ENCODE peak calls at places on chromosomes 3 and 15, in nine cellular contexts. H is SJSA1, R is psoas muscle, J is fibroblast of pulmonary artery, M is AG09309, B is lower leg skin, V is cardiac fibroblast, T is sigmoid colon, G is epithelial cell of proximal tubule. D is an unnamed sample.

GRCh38 chr3:44284949-44285348 is 43.3 kb downstream of the TOPAZ1 start:
- DNase-seq in H (no peak), R (no peak), J (no peak), M (no peak), B (no peak), V (no peak), T (no peak), G (no peak), D (no peak)

GRCh38 chr15:66860844-66861243 is 158.8 kb downstream of the SMAD6 start:
- DNase-seq in H (no peak), R (no peak), J (no peak), M (no peak), B (peak; percentile 43), V (no peak), T (peak; percentile 3), G (no peak), D (no peak)

GRCh38 chr3:194205675-194206133 is 69.8 kb downstream of the HES1 start:
- DNase-seq in H (no peak), R (no peak), J (no peak), M (no peak), B (no peak), V (no peak), T (peak; percentile 48), G (no peak), D (no peak)

GRCh38 chr3:28836199-28836598 is 444.7 kb upstream of the RBMS3 start:
- DNase-seq in H (no peak), R (no peak), J (no peak), M (no peak), B (no peak), V (no peak), T (no peak), G (no peak), D (no peak)

GRCh38 chr3:183878071-183878470 is 6.6 kb downstream of the PARL start:
- DNase-seq in H (no peak), R (no peak), J (no peak), M (no peak), B (peak; percentile 80), V (no peak), T (no peak), G (no peak), D (no peak)

GRCh38 chr3:186239321-186239720 is 122.7 kb downstream of the DGKG start:
- DNase-seq in H (no peak), R (no peak), J (peak; percentile 16), M (no peak), B (no peak), V (peak; percentile 24), T (no peak), G (no peak), D (no peak)

GRCh38 chr15:62643571-62643970 is 399.0 kb upstream of the TPM1 start:
- DNase-seq in H (no peak), R (no peak), J (no peak), M (no peak), B (no peak), V (no peak), T (no peak), G (no peak), D (no peak)

GRCh38 chr15:31567861-31568260 is 241.2 kb downstream of the KLF13 start:
- DNase-seq in H (no peak), R (no peak), J (no peak), M (no peak), B (no peak), V (no peak), T (no peak), G (no peak), D (no peak)

GRCh38 chr15:94381384-94381783 is 150.0 kb downstream of the MCTP2 start:
- DNase-seq in H (no peak), R (no peak), J (no peak), M (no peak), B (no peak), V (no peak), T (no peak), G (no peak), D (no peak)

GRCh38 chr3:31004025-31004678 is 109.7 kb upstream of the GADL1 start:
- DNase-seq in H (peak; percentile 90), R (no peak), J (peak; percentile 95), M (peak; percentile 88), B (no peak), V (peak; percentile 97), T (no peak), G (peak; percentile 77), D (no peak)

GRCh38 chr3:40971191-40972168 is 227.8 kb upstream of the CTNNB1 start:
- DNase-seq in H (peak; percentile 92), R (peak; percentile 68), J (peak; percentile 99), M (peak; percentile 88), B (peak; percentile 87), V (peak; percentile 100), T (peak; percentile 93), G (peak; percentile 100), D (peak; percentile 78)

GRCh38 chr3:3589715-3590130 is 209.5 kb upstream of the LRRN1 start:
- DNase-seq in H (no peak), R (no peak), J (no peak), M (no peak), B (no peak), V (no peak), T (no peak), G (no peak), D (no peak)

GRCh38 chr3:42025388-42026138 is 63.7 kb upstream of the ULK4 start:
- DNase-seq in H (peak; percentile 69), R (peak; percentile 91), J (peak; percentile 98), M (peak; percentile 89), B (peak; percentile 98), V (peak; percentile 99), T (peak; percentile 98), G (peak; percentile 64), D (no peak)
- H3K4me3 ChIP-seq in H (no peak overlapping the region), R (peak overlapping the region; percentile 31), J (peak overlapping the region; percentile 32), M (no peak overlapping the region), B (no peak overlapping the region), V (no peak overlapping the region), T (no peak overlapping the region), G (peak overlapping the region; percentile 20), D (no peak overlapping the region)

DNA sequence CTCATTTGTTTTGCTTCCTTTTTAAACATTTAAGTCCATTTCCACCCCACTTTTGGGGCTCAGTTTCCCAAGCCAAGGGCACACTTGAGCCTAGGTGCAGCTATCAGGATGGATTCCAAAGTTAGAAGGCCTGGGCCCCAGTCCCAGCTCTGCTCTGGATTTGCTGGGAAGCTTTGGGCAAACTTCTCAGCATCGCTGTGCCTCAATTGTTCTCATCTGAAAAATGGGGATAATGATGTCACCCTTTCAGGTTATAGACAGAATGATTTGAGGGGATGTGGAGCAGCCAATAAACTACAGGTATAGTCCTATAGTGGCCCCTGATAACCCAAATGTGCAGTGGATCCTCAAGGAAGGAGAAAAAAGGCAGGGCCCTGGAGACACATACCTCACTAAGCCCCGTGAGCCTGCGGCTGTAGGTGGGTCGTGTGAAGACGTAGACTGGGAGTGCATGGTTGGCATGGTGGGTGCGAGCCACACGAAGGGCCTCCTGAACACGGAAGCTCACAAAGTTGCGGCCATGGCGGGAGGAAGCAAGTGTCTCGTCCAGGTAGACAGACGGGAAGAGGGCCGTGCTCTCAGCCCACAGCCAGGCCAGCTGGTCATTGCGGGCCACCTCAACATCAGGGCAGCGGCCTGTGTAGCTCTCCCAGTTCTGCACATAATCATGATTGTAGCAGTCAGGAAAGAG is 3.2 kb downstream of the HYAL2 start:
- DNase-seq in H (no peak), R (no peak), J (no peak), M (no peak), B (no peak), V (no peak), T (no peak), G (no peak), D (no peak)
- H3K4me3 ChIP-seq in H (no peak overlapping the region), R (peak overlapping the region; percentile 90), J (no peak overlapping the region), M (no peak overlapping the region), B (no peak overlapping the region), V (peak overlapping the region; percentile 74), T (no peak overlapping the region), G (no peak overlapping the region), D (no peak overlapping the region)

DNA sequence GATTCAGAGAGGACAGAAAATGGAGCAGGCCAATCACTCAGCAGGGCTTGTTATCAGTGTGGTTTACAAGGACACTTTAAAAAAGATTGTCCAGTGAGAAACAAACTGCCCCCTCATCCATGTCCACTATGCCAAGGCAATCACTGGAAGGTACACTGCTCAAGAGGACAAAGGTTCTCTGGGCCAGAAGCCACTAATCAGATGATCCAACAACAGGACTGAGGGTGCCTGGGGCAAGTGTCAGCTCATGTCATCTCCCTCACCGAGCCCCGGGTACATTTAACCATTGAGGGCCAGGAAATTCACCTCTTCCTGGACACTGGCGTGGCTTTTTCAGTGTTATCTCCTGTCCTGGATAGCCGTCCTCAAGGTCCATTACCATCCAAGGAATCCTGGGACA is 513.7 kb upstream of the EPHA6 start:
- DNase-seq in H (no peak), R (no peak), J (no peak), M (no peak), B (no peak), V (no peak), T (no peak), G (no peak), D (no peak)
- H3K4me3 ChIP-seq in H (no peak overlapping the region), R (no peak overlapping the region), J (no peak overlapping the region), M (no peak overlapping the region), B (no peak overlapping the region), V (no peak overlapping the region), T (no peak overlapping the region), G (no peak overlapping the region), D (no peak overlapping the region)

DNA sequence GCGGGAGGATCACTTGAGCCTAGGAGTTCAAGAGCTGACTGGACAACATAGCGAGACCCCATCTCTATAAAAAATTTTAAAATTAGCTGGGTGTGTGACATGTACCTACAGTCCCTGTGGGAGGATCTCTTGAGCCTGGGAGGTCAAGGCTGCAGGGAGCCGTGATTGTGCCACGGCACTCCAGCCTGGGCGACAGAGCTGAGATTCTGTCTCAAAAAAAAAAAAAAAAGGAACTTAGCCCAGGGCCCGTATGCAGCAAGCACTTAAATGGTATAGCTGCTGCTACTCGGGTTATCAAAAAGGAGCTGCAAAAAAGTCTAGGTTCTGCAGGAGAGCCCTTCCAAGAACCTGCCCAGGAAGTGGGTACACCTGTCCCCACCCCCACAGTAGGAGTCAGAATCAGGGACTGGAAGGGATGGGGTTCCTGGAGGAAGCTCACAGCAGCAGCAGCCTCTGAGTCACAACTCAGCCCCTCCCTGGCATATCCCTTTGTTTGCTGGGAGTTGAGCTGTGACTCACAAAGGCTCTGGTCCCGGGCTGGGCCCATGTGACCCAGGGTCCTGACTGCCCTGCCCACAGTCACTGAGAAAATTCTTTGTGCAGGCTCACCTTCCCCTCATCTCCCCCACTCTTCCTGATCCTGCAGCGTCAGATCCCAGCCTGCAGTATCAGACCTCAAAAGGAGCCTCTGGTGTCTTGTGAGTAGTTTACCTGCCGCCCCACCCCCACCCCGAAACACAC is at the start of gene SPATA12:
- DNase-seq in H (peak; percentile 72), R (peak; percentile 65), J (peak; percentile 87), M (peak; percentile 53), B (peak; percentile 96), V (peak; percentile 89), T (peak; percentile 92), G (peak; percentile 71), D (no peak)
- H3K4me3 ChIP-seq in H (no peak within 1 kb of the TSS), R (no peak within 1 kb of the TSS), J (no peak within 1 kb of the TSS), M (no peak within 1 kb of the TSS), B (no peak within 1 kb of the TSS), V (no peak within 1 kb of the TSS), T (no peak within 1 kb of the TSS), G (peak within 1 kb of the TSS; percentile 38), D (no peak within 1 kb of the TSS)